ENCODE peak calls at places on chromosomes 3 and 15, in six cellular contexts. J, D, X, C, O and A are unnamed samples.

GRCh38 chr3:32097768-32098167 is 8.7 kb upstream of the GPD1L start:
- DNase-seq in J (no peak), D (no peak), X (no peak), C (no peak), O (no peak), A (no peak)

GRCh38 chr3:112653209-112653871 is 12.4 kb upstream of the CCDC80 start:
- DNase-seq in J (peak), D (no peak), X (no peak), C (no peak), O (no peak), A (no peak)

GRCh38 chr3:137165117-137165806 is 207.5 kb downstream of the IL20RB start:
- DNase-seq in J (peak), D (no peak), X (no peak), C (no peak), O (no peak), A (no peak)

GRCh38 chr3:3685721-3686120 is 113.5 kb upstream of the LRRN1 start:
- DNase-seq in J (no peak), D (no peak), X (no peak), C (no peak), O (no peak), A (no peak)

GRCh38 chr3:28241221-28242160 is at the start of gene CMC1:
- DNase-seq in J (peak), D (peak), X (peak), C (peak), O (peak), A (peak)

GRCh38 chr3:180610981-180611380 is 9.0 kb downstream of the TTC14 start:
- DNase-seq in J (no peak), D (no peak), X (no peak), C (no peak), O (no peak), A (no peak)

GRCh38 chr3:143825513-143825912 is 22.8 kb downstream of the SLC9A9 start:
- DNase-seq in J (no peak), D (no peak), X (no peak), C (no peak), O (no peak), A (no peak)

GRCh38 chr3:37997321-37997720 is 6.7 kb downstream of the VILL start:
- DNase-seq in J (no peak), D (no peak), X (no peak), C (peak), O (no peak), A (no peak)

GRCh38 chr3:37885831-37886230 is 24.2 kb downstream of the CTDSPL start:
- DNase-seq in J (no peak), D (no peak), X (no peak), C (no peak), O (no peak), A (no peak)

GRCh38 chr3:174198199-174198598 is 660.9 kb upstream of the NAALADL2 start:
- DNase-seq in J (no peak), D (no peak), X (no peak), C (no peak), O (no peak), A (no peak)

GRCh38 chr3:128195802-128196201 is 42.5 kb downstream of the EEFSEC start:
- DNase-seq in J (no peak), D (no peak), X (no peak), C (no peak), O (no peak), A (no peak)

GRCh38 chr3:170055209-170055608 is 17.4 kb downstream of the GPR160 start:
- DNase-seq in J (peak), D (no peak), X (no peak), C (no peak), O (no peak), A (no peak)

GRCh38 chr3:13452490-13453335 is 27.4 kb upstream of the HDAC11 start:
- DNase-seq in J (peak), D (peak), X (peak), C (no peak), O (no peak), A (peak)

GRCh38 chr3:132596816-132597433 is at the start of gene ACKR4:
- DNase-seq in J (no peak), D (no peak), X (no peak), C (no peak), O (no peak), A (no peak)

GRCh38 chr3:71520186-71521020 is 63.1 kb downstream of the FOXP1 start:
- DNase-seq in J (no peak), D (no peak), X (no peak), C (no peak), O (no peak), A (no peak)

GRCh38 chr3:184619348-184619747 is 57.8 kb downstream of the EPHB3 start:
- DNase-seq in J (no peak), D (no peak), X (peak), C (no peak), O (no peak), A (no peak)

GRCh38 chr3:88809993-88810392 is 297.4 kb upstream of the EPHA3 start:
- DNase-seq in J (no peak), D (no peak), X (no peak), C (no peak), O (no peak), A (no peak)

GRCh38 chr3:169760479-169760878 is 4.4 kb downstream of the TERC start:
- DNase-seq in J (peak), D (no peak), X (no peak), C (no peak), O (no peak), A (no peak)

GRCh38 chr3:32215185-32215584 is 23.3 kb upstream of the CMTM8 start:
- DNase-seq in J (no peak), D (no peak), X (no peak), C (no peak), O (no peak), A (no peak)

GRCh38 chr15:68578960-68579935 is at the start of gene CORO2B:
- DNase-seq in J (peak), D (peak), X (no peak), C (peak), O (peak), A (peak)

GRCh38 chr3:65556934-65557577 is 481.7 kb downstream of the MAGI1 start:
- DNase-seq in J (no peak), D (no peak), X (no peak), C (no peak), O (no peak), A (no peak)

GRCh38 chr3:16884084-16884747 is 539 bp upstream of the PLCL2 start:
- DNase-seq in J (peak), D (no peak), X (peak), C (no peak), O (no peak), A (peak)

GRCh38 chr15:98150531-98150930 is 190.0 kb downstream of the ARRDC4 start:
- DNase-seq in J (no peak), D (no peak), X (no peak), C (no peak), O (no peak), A (no peak)

GRCh38 chr3:184039414-184039813 is 7.9 kb downstream of the HTR3D start:
- DNase-seq in J (no peak), D (no peak), X (no peak), C (no peak), O (no peak), A (no peak)

GRCh38 chr3:133888739-133889340 is 6.8 kb downstream of the RAB6B start:
- DNase-seq in J (no peak), D (no peak), X (no peak), C (no peak), O (no peak), A (no peak)

GRCh38 chr3:122977645-122978466 is 49.7 kb downstream of the SEMA5B start:
- DNase-seq in J (peak), D (peak), X (no peak), C (no peak), O (peak), A (no peak)

GRCh38 chr15:64699767-64700388 is 75.5 kb downstream of the RBPMS2 start:
- DNase-seq in J (no peak), D (no peak), X (no peak), C (no peak), O (peak), A (no peak)

GRCh38 chr3:53772562-53773329 is 73.5 kb downstream of the CHDH start:
- DNase-seq in J (no peak), D (no peak), X (no peak), C (no peak), O (no peak), A (no peak)

GRCh38 chr15:76904461-76905012 is 603 bp downstream of the SCAPER start:
- DNase-seq in J (peak), D (no peak), X (peak), C (no peak), O (peak), A (peak)

GRCh38 chr3:50316657-50317242 is 5.8 kb downstream of the HYAL2 start:
- DNase-seq in J (peak), D (no peak), X (peak), C (no peak), O (no peak), A (peak)